ENCODE peak calls at places on chromosomes 16 and 17, in six cellular contexts. One of them, this sample, is unnamed.

GRCh38 chr17:67995568-67996191 is 589 bp downstream of the C17orf58 start:
- DNase-seq in esophagus squamous epithelium: no peak
- DNase-seq in lower leg skin: peak
- DNase-seq in GM12878: no peak
- DNase-seq in transverse colon: peak
- DNase-seq in H1: peak
- DNase-seq in this sample: no peak

GRCh38 chr17:60524463-60525346 is 1.3 kb downstream of the APPBP2 start:
- DNase-seq in lower leg skin: no peak
- DNase-seq in transverse colon: no peak
- DNase-seq in GM12878: no peak
- DNase-seq in esophagus squamous epithelium: no peak
- DNase-seq in H1: peak
- DNase-seq in this sample: no peak

GRCh38 chr17:74775409-74776043 is 619 bp downstream of the NAT9 start:
- DNase-seq in lower leg skin: no peak
- DNase-seq in transverse colon: no peak
- DNase-seq in esophagus squamous epithelium: no peak
- DNase-seq in H1: no peak
- DNase-seq in GM12878: no peak
- DNase-seq in this sample: no peak

GRCh38 chr16:1291576-1291974 is 17.9 kb upstream of the UBE2I start:
- DNase-seq in GM12878: no peak
- DNase-seq in lower leg skin: no peak
- DNase-seq in H1: no peak
- DNase-seq in esophagus squamous epithelium: no peak
- DNase-seq in transverse colon: no peak
- DNase-seq in this sample: no peak

GRCh38 chr16:71869089-71869488 is 14.9 kb downstream of the ZNF821 start:
- DNase-seq in transverse colon: no peak
- DNase-seq in GM12878: no peak
- DNase-seq in lower leg skin: no peak
- DNase-seq in esophagus squamous epithelium: no peak
- DNase-seq in H1: no peak
- DNase-seq in this sample: no peak

GRCh38 chr16:47213761-47214440 is 70.2 kb upstream of the NETO2 start:
- DNase-seq in GM12878: no peak
- DNase-seq in transverse colon: no peak
- DNase-seq in H1: no peak
- DNase-seq in lower leg skin: no peak
- DNase-seq in esophagus squamous epithelium: no peak
- DNase-seq in this sample: no peak

GRCh38 chr16:3023415-3023668 is 400 bp downstream of the HCFC1R1 start:
- DNase-seq in lower leg skin: no peak
- DNase-seq in esophagus squamous epithelium: no peak
- DNase-seq in transverse colon: no peak
- DNase-seq in H1: no peak
- DNase-seq in GM12878: no peak
- DNase-seq in this sample: peak

GRCh38 chr17:82408288-82408937 is 9.7 kb upstream of the HEXD start:
- DNase-seq in transverse colon: no peak
- DNase-seq in H1: no peak
- DNase-seq in esophagus squamous epithelium: no peak
- DNase-seq in GM12878: no peak
- DNase-seq in lower leg skin: no peak
- DNase-seq in this sample: no peak

GRCh38 chr16:76787394-76787793 is 403.6 kb upstream of the MON1B start:
- DNase-seq in lower leg skin: no peak
- DNase-seq in transverse colon: no peak
- DNase-seq in esophagus squamous epithelium: no peak
- DNase-seq in GM12878: no peak
- DNase-seq in H1: no peak
- DNase-seq in this sample: no peak

GRCh38 chr16:11010576-11011221 is 66.3 kb downstream of the CLEC16A start:
- DNase-seq in esophagus squamous epithelium: no peak
- DNase-seq in lower leg skin: no peak
- DNase-seq in GM12878: no peak
- DNase-seq in transverse colon: no peak
- DNase-seq in H1: no peak
- DNase-seq in this sample: no peak

GRCh38 chr17:16439303-16439791 is 24.0 kb downstream of the TRPV2 start:
- DNase-seq in transverse colon: no peak
- DNase-seq in GM12878: no peak
- DNase-seq in H1: no peak
- DNase-seq in esophagus squamous epithelium: no peak
- DNase-seq in lower leg skin: no peak
- DNase-seq in this sample: no peak

GRCh38 chr17:4711671-4712111 is 1.3 kb downstream of the ARRB2 start:
- DNase-seq in esophagus squamous epithelium: no peak
- DNase-seq in GM12878: no peak
- DNase-seq in lower leg skin: no peak
- DNase-seq in H1: no peak
- DNase-seq in transverse colon: peak
- DNase-seq in this sample: no peak

GRCh38 chr16:68062910-68063393 is 22.2 kb upstream of the NFATC3 start:
- DNase-seq in esophagus squamous epithelium: no peak
- DNase-seq in lower leg skin: peak
- DNase-seq in GM12878: no peak
- DNase-seq in H1: no peak
- DNase-seq in transverse colon: peak
- DNase-seq in this sample: no peak

GRCh38 chr17:46192484-46193245 is 564 bp downstream of the KANSL1 start:
- DNase-seq in esophagus squamous epithelium: no peak
- DNase-seq in H1: peak
- DNase-seq in GM12878: no peak
- DNase-seq in transverse colon: peak
- DNase-seq in lower leg skin: peak
- DNase-seq in this sample: peak

GRCh38 chr17:40076595-40076994 is 13.8 kb downstream of the THRA start:
- DNase-seq in lower leg skin: no peak
- DNase-seq in GM12878: no peak
- DNase-seq in transverse colon: no peak
- DNase-seq in H1: no peak
- DNase-seq in esophagus squamous epithelium: no peak
- DNase-seq in this sample: no peak

GRCh38 chr17:77634710-77635109 is 323.8 kb upstream of the TNRC6C start:
- DNase-seq in GM12878: peak
- DNase-seq in lower leg skin: peak
- DNase-seq in H1: no peak
- DNase-seq in esophagus squamous epithelium: no peak
- DNase-seq in transverse colon: peak
- DNase-seq in this sample: no peak

GRCh38 chr17:80750263-80750662 is 205.6 kb downstream of the RPTOR start:
- DNase-seq in GM12878: no peak
- DNase-seq in esophagus squamous epithelium: no peak
- DNase-seq in lower leg skin: no peak
- DNase-seq in transverse colon: no peak
- DNase-seq in H1: no peak
- DNase-seq in this sample: no peak

GRCh38 chr17:57255776-57256681 is at the start of gene MSI2:
- DNase-seq in H1: peak
- DNase-seq in GM12878: peak
- DNase-seq in esophagus squamous epithelium: peak
- DNase-seq in lower leg skin: peak
- DNase-seq in transverse colon: peak
- DNase-seq in this sample: peak

GRCh38 chr16:31135535-31136286 is at the start of gene PRSS8:
- DNase-seq in esophagus squamous epithelium: no peak
- DNase-seq in GM12878: no peak
- DNase-seq in lower leg skin: peak
- DNase-seq in H1: peak
- DNase-seq in transverse colon: peak
- DNase-seq in this sample: no peak

GRCh38 chr17:18975597-18975996 is 23.6 kb downstream of the SLC5A10 start:
- DNase-seq in esophagus squamous epithelium: no peak
- DNase-seq in GM12878: no peak
- DNase-seq in transverse colon: no peak
- DNase-seq in H1: no peak
- DNase-seq in lower leg skin: no peak
- DNase-seq in this sample: no peak

GRCh38 chr17:80724723-80725388 is 180.2 kb downstream of the RPTOR start:
- DNase-seq in H1: no peak
- DNase-seq in GM12878: no peak
- DNase-seq in lower leg skin: no peak
- DNase-seq in esophagus squamous epithelium: no peak
- DNase-seq in transverse colon: no peak
- DNase-seq in this sample: no peak

GRCh38 chr16:7025616-7026190 is 306.9 kb upstream of the RBFOX1 start:
- DNase-seq in lower leg skin: peak
- DNase-seq in transverse colon: peak
- DNase-seq in esophagus squamous epithelium: no peak
- DNase-seq in H1: peak
- DNase-seq in GM12878: no peak
- DNase-seq in this sample: peak

GRCh38 chr16:85975421-85976100 is 76.6 kb downstream of the IRF8 start:
- DNase-seq in H1: no peak
- DNase-seq in lower leg skin: no peak
- DNase-seq in esophagus squamous epithelium: no peak
- DNase-seq in GM12878: no peak
- DNase-seq in transverse colon: peak
- DNase-seq in this sample: no peak

GRCh38 chr17:81086789-81087551 is 52.0 kb downstream of the BAIAP2 start:
- DNase-seq in H1: no peak
- DNase-seq in lower leg skin: no peak
- DNase-seq in esophagus squamous epithelium: no peak
- DNase-seq in transverse colon: peak
- DNase-seq in GM12878: no peak
- DNase-seq in this sample: no peak

GRCh38 chr17:33927732-33928133 is 327.4 kb upstream of the CCL2 start:
- DNase-seq in lower leg skin: no peak
- DNase-seq in H1: no peak
- DNase-seq in esophagus squamous epithelium: no peak
- DNase-seq in GM12878: no peak
- DNase-seq in transverse colon: no peak
- DNase-seq in this sample: no peak

GRCh38 chr16:53900678-53901077 is 196.7 kb downstream of the FTO start:
- DNase-seq in H1: no peak
- DNase-seq in esophagus squamous epithelium: no peak
- DNase-seq in GM12878: no peak
- DNase-seq in transverse colon: no peak
- DNase-seq in lower leg skin: no peak
- DNase-seq in this sample: no peak

GRCh38 chr16:53901396-53901795 is 197.4 kb downstream of the FTO start:
- DNase-seq in esophagus squamous epithelium: no peak
- DNase-seq in transverse colon: no peak
- DNase-seq in H1: no peak
- DNase-seq in lower leg skin: no peak
- DNase-seq in GM12878: no peak
- DNase-seq in this sample: no peak

GRCh38 chr16:53898993-53899392 is 195.0 kb downstream of the FTO start:
- DNase-seq in transverse colon: no peak
- DNase-seq in GM12878: no peak
- DNase-seq in lower leg skin: no peak
- DNase-seq in esophagus squamous epithelium: no peak
- DNase-seq in H1: no peak
- DNase-seq in this sample: no peak

GRCh38 chr16:53896711-53897110 is 192.8 kb downstream of the FTO start:
- DNase-seq in H1: no peak
- DNase-seq in esophagus squamous epithelium: no peak
- DNase-seq in GM12878: no peak
- DNase-seq in transverse colon: no peak
- DNase-seq in lower leg skin: no peak
- DNase-seq in this sample: no peak

DNA sequence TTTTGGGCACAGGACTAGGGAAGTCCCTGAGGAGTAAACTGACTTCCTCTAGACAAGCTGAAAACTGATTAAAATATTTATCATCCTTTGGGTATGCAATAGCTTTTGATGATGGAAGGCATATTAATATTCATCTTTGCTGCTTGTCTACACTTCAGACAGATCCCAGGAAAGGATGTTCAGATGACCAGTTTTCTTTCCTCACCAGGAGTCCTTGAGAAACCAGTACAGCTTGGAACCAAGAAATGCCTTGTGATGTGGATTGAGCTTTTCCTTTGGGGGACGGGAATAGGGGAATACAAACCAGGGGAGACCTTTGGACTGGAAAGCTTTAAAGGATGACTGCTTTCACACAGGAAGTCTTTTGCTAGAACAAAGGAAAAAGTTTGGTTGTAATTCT is 195.5 kb downstream of the FTO start:
- DNase-seq in H1: no peak
- DNase-seq in transverse colon: no peak
- DNase-seq in esophagus squamous epithelium: no peak
- DNase-seq in lower leg skin: no peak
- DNase-seq in GM12878: no peak
- DNase-seq in this sample: no peak
- H3K4me3 ChIP-seq in H1: no peak
- H3K4me3 ChIP-seq in transverse colon: no peak
- H3K4me3 ChIP-seq in esophagus squamous epithelium: no peak
- H3K4me3 ChIP-seq in lower leg skin: no peak
- H3K4me3 ChIP-seq in GM12878: no peak
- H3K4me3 ChIP-seq in this sample: no peak

GRCh38 chr17:38748329-38749221 is at the start of gene PCGF2:
- DNase-seq in GM12878: no peak
- DNase-seq in esophagus squamous epithelium: no peak
- DNase-seq in transverse colon: peak
- DNase-seq in lower leg skin: peak
- DNase-seq in H1: peak
- DNase-seq in this sample: peak
- TF ChIP-seq POLR2A in GM12878: no peak
- TF ChIP-seq POLR2A in esophagus squamous epithelium: peak
- TF ChIP-seq POLR2A in transverse colon: peak
- TF ChIP-seq POLR2A in lower leg skin: no peak
- TF ChIP-seq POLR2A in H1: no peak
- TF ChIP-seq POLR2A in this sample: no peak

GRCh38 chr16:27518226-27518625 is 31.5 kb downstream of the GTF3C1 start:
- DNase-seq in GM12878: no peak
- DNase-seq in H1: no peak
- DNase-seq in lower leg skin: no peak
- DNase-seq in esophagus squamous epithelium: no peak
- DNase-seq in transverse colon: no peak
- DNase-seq in this sample: no peak

GRCh38 chr16:27526169-27526568 is 23.5 kb downstream of the GTF3C1 start:
- DNase-seq in lower leg skin: no peak
- DNase-seq in H1: no peak
- DNase-seq in GM12878: no peak
- DNase-seq in transverse colon: no peak
- DNase-seq in esophagus squamous epithelium: no peak
- DNase-seq in this sample: peak

GRCh38 chr16:27520982-27521673 is 28.6 kb downstream of the GTF3C1 start:
- DNase-seq in transverse colon: no peak
- DNase-seq in H1: no peak
- DNase-seq in esophagus squamous epithelium: no peak
- DNase-seq in GM12878: no peak
- DNase-seq in lower leg skin: no peak
- DNase-seq in this sample: peak

GRCh38 chr16:27516360-27516759 is 33.4 kb downstream of the GTF3C1 start:
- DNase-seq in lower leg skin: no peak
- DNase-seq in transverse colon: no peak
- DNase-seq in H1: no peak
- DNase-seq in GM12878: no peak
- DNase-seq in esophagus squamous epithelium: no peak
- DNase-seq in this sample: no peak

GRCh38 chr16:27522173-27522707 is 27.5 kb downstream of the GTF3C1 start:
- DNase-seq in H1: no peak
- DNase-seq in lower leg skin: no peak
- DNase-seq in esophagus squamous epithelium: no peak
- DNase-seq in GM12878: no peak
- DNase-seq in transverse colon: no peak
- DNase-seq in this sample: peak
- H3K4me3 ChIP-seq in H1: no peak
- H3K4me3 ChIP-seq in lower leg skin: no peak
- H3K4me3 ChIP-seq in esophagus squamous epithelium: no peak
- H3K4me3 ChIP-seq in GM12878: no peak
- H3K4me3 ChIP-seq in transverse colon: no peak
- H3K4me3 ChIP-seq in this sample: no peak

GRCh38 chr16:14063618-14064581 is 7.2 kb upstream of the MRTFB start:
- DNase-seq in esophagus squamous epithelium: no peak
- DNase-seq in GM12878: no peak
- DNase-seq in H1: no peak
- DNase-seq in lower leg skin: peak
- DNase-seq in transverse colon: no peak
- DNase-seq in this sample: no peak
- TF ChIP-seq POLR2A in esophagus squamous epithelium: no peak
- TF ChIP-seq POLR2A in GM12878: no peak
- TF ChIP-seq POLR2A in H1: no peak
- TF ChIP-seq POLR2A in lower leg skin: no peak
- TF ChIP-seq POLR2A in transverse colon: no peak
- TF ChIP-seq POLR2A in this sample: no peak

This sample was measured in heart left ventricle.